ENCODE peak calls at places on chromosome 1, in four cellular contexts. One of them, this sample, is unnamed.

GRCh38 chr1:150160964-150161626 is 11.4 kb downstream of the PLEKHO1 start:
- DNase-seq in keratinocyte: no peak
- DNase-seq in CD4-positive, CD25-positive, alpha-beta regulatory T cell: no peak
- DNase-seq in aorta: no peak
- DNase-seq in this sample: no peak

GRCh38 chr1:1928231-1929101 is 9.4 kb upstream of the TMEM52 start:
- DNase-seq in keratinocyte: no peak
- DNase-seq in CD4-positive, CD25-positive, alpha-beta regulatory T cell: no peak
- DNase-seq in aorta: peak; percentile 68
- DNase-seq in this sample: no peak

GRCh38 chr1:43587001-43587400 is 56.3 kb downstream of the PTPRF start:
- DNase-seq in keratinocyte: no peak
- DNase-seq in CD4-positive, CD25-positive, alpha-beta regulatory T cell: no peak
- DNase-seq in aorta: no peak
- DNase-seq in this sample: no peak

GRCh38 chr1:215188302-215188950 is 105.9 kb downstream of the KCNK2 start:
- DNase-seq in keratinocyte: no peak
- DNase-seq in CD4-positive, CD25-positive, alpha-beta regulatory T cell: no peak
- DNase-seq in aorta: no peak
- DNase-seq in this sample: no peak

GRCh38 chr1:153355445-153356071 is 2.1 kb upstream of the S100A9 start:
- DNase-seq in keratinocyte: no peak
- DNase-seq in CD4-positive, CD25-positive, alpha-beta regulatory T cell: no peak
- DNase-seq in aorta: no peak
- DNase-seq in this sample: no peak

GRCh38 chr1:23889074-23889473 is 21.0 kb upstream of the FUCA1 start:
- DNase-seq in keratinocyte: no peak
- DNase-seq in CD4-positive, CD25-positive, alpha-beta regulatory T cell: no peak
- DNase-seq in aorta: no peak
- DNase-seq in this sample: no peak

GRCh38 chr1:4600615-4601460 is 53.6 kb upstream of the AJAP1 start:
- DNase-seq in keratinocyte: no peak
- DNase-seq in CD4-positive, CD25-positive, alpha-beta regulatory T cell: no peak
- DNase-seq in aorta: no peak
- DNase-seq in this sample: no peak

GRCh38 chr1:193104496-193104905 is 713 bp downstream of the GLRX2 start:
- DNase-seq in keratinocyte: no peak
- DNase-seq in CD4-positive, CD25-positive, alpha-beta regulatory T cell: no peak
- DNase-seq in aorta: peak; percentile 82
- DNase-seq in this sample: no peak

GRCh38 chr1:60055336-60055735 is 18.2 kb downstream of the C1orf87 start:
- DNase-seq in keratinocyte: no peak
- DNase-seq in CD4-positive, CD25-positive, alpha-beta regulatory T cell: no peak
- DNase-seq in aorta: no peak
- DNase-seq in this sample: peak; percentile 60

GRCh38 chr1:31860576-31860975 is 44.8 kb upstream of the SPOCD1 start:
- DNase-seq in keratinocyte: no peak
- DNase-seq in CD4-positive, CD25-positive, alpha-beta regulatory T cell: no peak
- DNase-seq in aorta: no peak
- DNase-seq in this sample: no peak

GRCh38 chr1:224380003-224380402 is 23.3 kb downstream of the CNIH4 start:
- DNase-seq in keratinocyte: no peak
- DNase-seq in CD4-positive, CD25-positive, alpha-beta regulatory T cell: no peak
- DNase-seq in aorta: no peak
- DNase-seq in this sample: no peak

GRCh38 chr1:147726161-147726560 is 34.2 kb downstream of the GJA5 start:
- DNase-seq in keratinocyte: no peak
- DNase-seq in CD4-positive, CD25-positive, alpha-beta regulatory T cell: no peak
- DNase-seq in aorta: no peak
- DNase-seq in this sample: no peak

GRCh38 chr1:18347559-18347958 is 133.2 kb upstream of the KLHDC7A start:
- DNase-seq in keratinocyte: no peak
- DNase-seq in CD4-positive, CD25-positive, alpha-beta regulatory T cell: no peak
- DNase-seq in aorta: no peak
- DNase-seq in this sample: no peak

GRCh38 chr1:98662354-98662665 is 789 bp downstream of the SNX7 start:
- DNase-seq in keratinocyte: no peak
- DNase-seq in CD4-positive, CD25-positive, alpha-beta regulatory T cell: no peak
- DNase-seq in aorta: no peak
- DNase-seq in this sample: no peak

GRCh38 chr1:65066379-65066765 is 81.6 kb upstream of the AK4 start:
- DNase-seq in keratinocyte: no peak
- DNase-seq in CD4-positive, CD25-positive, alpha-beta regulatory T cell: no peak
- DNase-seq in aorta: no peak
- DNase-seq in this sample: no peak

GRCh38 chr1:2308844-2309243 is 80.7 kb downstream of the SKI start:
- DNase-seq in keratinocyte: no peak
- DNase-seq in CD4-positive, CD25-positive, alpha-beta regulatory T cell: no peak
- DNase-seq in aorta: no peak
- DNase-seq in this sample: no peak

GRCh38 chr1:234716907-234717375 is 107.0 kb upstream of the IRF2BP2 start:
- DNase-seq in keratinocyte: no peak
- DNase-seq in CD4-positive, CD25-positive, alpha-beta regulatory T cell: no peak
- DNase-seq in aorta: no peak
- DNase-seq in this sample: no peak

GRCh38 chr1:206631085-206631509 is 4.2 kb upstream of the DYRK3 start:
- DNase-seq in keratinocyte: peak; percentile 48
- DNase-seq in CD4-positive, CD25-positive, alpha-beta regulatory T cell: no peak
- DNase-seq in aorta: no peak
- DNase-seq in this sample: no peak

GRCh38 chr1:34066921-34067603 is 98.0 kb downstream of the CSMD2 start:
- DNase-seq in keratinocyte: no peak
- DNase-seq in CD4-positive, CD25-positive, alpha-beta regulatory T cell: no peak
- DNase-seq in aorta: no peak
- DNase-seq in this sample: no peak

GRCh38 chr1:167926486-167926997 is 9.9 kb upstream of the DCAF6 start:
- DNase-seq in keratinocyte: no peak
- DNase-seq in CD4-positive, CD25-positive, alpha-beta regulatory T cell: no peak
- DNase-seq in aorta: no peak
- DNase-seq in this sample: no peak
- H3K27ac ChIP-seq in keratinocyte: no peak overlapping the region
- H3K27ac ChIP-seq in CD4-positive, CD25-positive, alpha-beta regulatory T cell: no peak overlapping the region
- H3K27ac ChIP-seq in aorta: no peak overlapping the region
- H3K27ac ChIP-seq in this sample: no peak overlapping the region

GRCh38 chr1:21366288-21366687 is 73.6 kb upstream of the NBPF3 start:
- DNase-seq in keratinocyte: no peak
- DNase-seq in CD4-positive, CD25-positive, alpha-beta regulatory T cell: no peak
- DNase-seq in aorta: no peak
- DNase-seq in this sample: peak; percentile 71

GRCh38 chr1:21365036-21365435 is 74.8 kb upstream of the ECE1 start:
- DNase-seq in keratinocyte: no peak
- DNase-seq in CD4-positive, CD25-positive, alpha-beta regulatory T cell: no peak
- DNase-seq in aorta: no peak
- DNase-seq in this sample: no peak

GRCh38 chr1:21369905-21370304 is 70.0 kb upstream of the NBPF3 start:
- DNase-seq in keratinocyte: no peak
- DNase-seq in CD4-positive, CD25-positive, alpha-beta regulatory T cell: no peak
- DNase-seq in aorta: no peak
- DNase-seq in this sample: no peak

GRCh38 chr1:21372383-21372782 is 67.6 kb upstream of the NBPF3 start:
- DNase-seq in keratinocyte: no peak
- DNase-seq in CD4-positive, CD25-positive, alpha-beta regulatory T cell: no peak
- DNase-seq in aorta: no peak
- DNase-seq in this sample: no peak

DNA sequence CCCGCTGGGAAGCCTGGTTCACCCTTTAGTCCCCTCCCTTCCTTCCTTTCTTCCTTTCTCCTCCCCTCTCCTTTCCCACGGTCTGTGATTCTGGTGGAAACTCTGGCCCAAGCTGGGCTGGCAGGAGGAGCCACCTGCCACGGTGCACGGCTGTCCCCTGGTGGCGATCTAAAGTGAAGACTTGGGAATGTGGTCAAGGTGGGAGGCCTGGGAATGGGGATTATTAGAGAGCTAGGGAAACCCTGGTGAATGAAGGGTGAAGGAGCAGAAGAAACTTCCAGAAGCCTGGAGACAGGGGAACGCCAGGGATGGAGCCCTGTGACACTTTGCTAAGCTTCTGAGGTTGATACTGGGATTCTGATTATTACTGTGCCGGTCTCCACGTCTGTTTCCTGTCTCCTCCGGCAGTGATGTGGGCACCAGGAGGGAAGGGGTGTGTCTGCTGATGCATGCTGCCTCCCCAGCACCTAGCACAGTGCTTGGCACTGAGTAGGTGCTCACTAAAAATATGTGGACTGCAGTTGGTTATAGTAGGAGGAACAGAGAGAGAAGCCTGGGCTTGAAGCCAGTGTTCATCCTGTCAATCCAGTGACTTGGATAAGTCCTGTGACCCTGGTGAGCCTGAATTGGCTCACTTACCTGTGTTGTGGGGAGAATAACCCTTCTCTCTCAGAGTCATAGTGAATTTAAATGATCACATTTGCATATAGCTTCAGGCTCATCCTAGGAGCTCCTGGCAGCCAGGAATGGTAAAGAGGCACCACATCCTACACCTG is 71.2 kb upstream of the NBPF3 start:
- DNase-seq in keratinocyte: no peak
- DNase-seq in CD4-positive, CD25-positive, alpha-beta regulatory T cell: peak; percentile 54
- DNase-seq in aorta: peak; percentile 93
- DNase-seq in this sample: no peak
- H3K27ac ChIP-seq in keratinocyte: no peak overlapping the region
- H3K27ac ChIP-seq in CD4-positive, CD25-positive, alpha-beta regulatory T cell: no peak overlapping the region
- H3K27ac ChIP-seq in aorta: no peak overlapping the region
- H3K27ac ChIP-seq in this sample: no peak overlapping the region

GRCh38 chr1:208086116-208086515 is 158.1 kb downstream of the PLXNA2 start:
- DNase-seq in keratinocyte: peak; percentile 35
- DNase-seq in CD4-positive, CD25-positive, alpha-beta regulatory T cell: no peak
- DNase-seq in aorta: no peak
- DNase-seq in this sample: peak; percentile 83
- H3K27ac ChIP-seq in keratinocyte: peak overlapping the region; percentile 75
- H3K27ac ChIP-seq in CD4-positive, CD25-positive, alpha-beta regulatory T cell: no peak overlapping the region
- H3K27ac ChIP-seq in aorta: peak overlapping the region; percentile 80
- H3K27ac ChIP-seq in this sample: peak overlapping the region; percentile 62

GRCh38 chr1:95004013-95004412 is 68.7 kb downstream of the ALG14 start:
- DNase-seq in keratinocyte: no peak
- DNase-seq in CD4-positive, CD25-positive, alpha-beta regulatory T cell: no peak
- DNase-seq in aorta: no peak
- DNase-seq in this sample: no peak
- H3K27ac ChIP-seq in keratinocyte: no peak overlapping the region
- H3K27ac ChIP-seq in CD4-positive, CD25-positive, alpha-beta regulatory T cell: no peak overlapping the region
- H3K27ac ChIP-seq in aorta: no peak overlapping the region
- H3K27ac ChIP-seq in this sample: no peak overlapping the region

GRCh38 chr1:84693774-84694173 is 3.5 kb upstream of the SSX2IP start:
- DNase-seq in keratinocyte: no peak
- DNase-seq in CD4-positive, CD25-positive, alpha-beta regulatory T cell: no peak
- DNase-seq in aorta: no peak
- DNase-seq in this sample: no peak

GRCh38 chr1:84692391-84692790 is 2.1 kb upstream of the SSX2IP start:
- DNase-seq in keratinocyte: no peak
- DNase-seq in CD4-positive, CD25-positive, alpha-beta regulatory T cell: no peak
- DNase-seq in aorta: no peak
- DNase-seq in this sample: no peak

GRCh38 chr1:84691139-84691783 is 1.0 kb upstream of the SSX2IP start:
- DNase-seq in keratinocyte: no peak
- DNase-seq in CD4-positive, CD25-positive, alpha-beta regulatory T cell: no peak
- DNase-seq in aorta: no peak
- DNase-seq in this sample: no peak

GRCh38 chr1:84690397-84691138 is at the start of gene SSX2IP:
- DNase-seq in keratinocyte: peak; percentile 67
- DNase-seq in CD4-positive, CD25-positive, alpha-beta regulatory T cell: peak; percentile 99
- DNase-seq in aorta: peak; percentile 100
- DNase-seq in this sample: peak; percentile 83

GRCh38 chr1:84693009-84693408 is 2.7 kb upstream of the SSX2IP start:
- DNase-seq in keratinocyte: no peak
- DNase-seq in CD4-positive, CD25-positive, alpha-beta regulatory T cell: no peak
- DNase-seq in aorta: no peak
- DNase-seq in this sample: no peak
- H3K27ac ChIP-seq in keratinocyte: no peak overlapping the region
- H3K27ac ChIP-seq in CD4-positive, CD25-positive, alpha-beta regulatory T cell: peak overlapping the region; percentile 63
- H3K27ac ChIP-seq in aorta: no peak overlapping the region
- H3K27ac ChIP-seq in this sample: no peak overlapping the region

This sample was measured in epithelial cell of prostate.